ENCODE peak calls at places on chromosome 10, in ten cellular contexts. One of them, this sample, is unnamed.

GRCh38 chr10:47330366-47330765 is 8.1 kb downstream of the GDF2 start:
- DNase-seq in stimulated activated CD4-positive, alpha-beta T cell treated with anti-CD3 and anti-CD28 coated beads, Interleukin-1b, Interleukin-23, amount 100 ng/mL, for 1 hour: no peak
- DNase-seq in HuH-7.5: no peak
- DNase-seq in sigmoid colon: no peak
- DNase-seq in stimulated activated CD8-positive, alpha-beta memory T cell treated with anti-CD3 and anti-CD28 coated beads, Interleukin-4, amount 100 ng/mL, for 4 hours: no peak
- DNase-seq in trophoblast cell: no peak
- DNase-seq in activated T-helper 1 cell treated with Interleukin-2 at 50 U/mL for 16 hours: no peak
- DNase-seq in GM04504: no peak
- DNase-seq in CD8-positive, alpha-beta memory T cell: no peak
- DNase-seq in COLO829: no peak
- DNase-seq in this sample: no peak

GRCh38 chr10:33195608-33196376 is 138.7 kb downstream of the NRP1 start:
- DNase-seq in stimulated activated CD4-positive, alpha-beta T cell treated with anti-CD3 and anti-CD28 coated beads, Interleukin-1b, Interleukin-23, amount 100 ng/mL, for 1 hour: no peak
- DNase-seq in HuH-7.5: no peak
- DNase-seq in sigmoid colon: no peak
- DNase-seq in stimulated activated CD8-positive, alpha-beta memory T cell treated with anti-CD3 and anti-CD28 coated beads, Interleukin-4, amount 100 ng/mL, for 4 hours: no peak
- DNase-seq in trophoblast cell: no peak
- DNase-seq in activated T-helper 1 cell treated with Interleukin-2 at 50 U/mL for 16 hours: no peak
- DNase-seq in GM04504: no peak
- DNase-seq in CD8-positive, alpha-beta memory T cell: no peak
- DNase-seq in COLO829: no peak
- DNase-seq in this sample: no peak

GRCh38 chr10:44697096-44697495 is 214.0 kb upstream of the TMEM72 start:
- DNase-seq in stimulated activated CD4-positive, alpha-beta T cell treated with anti-CD3 and anti-CD28 coated beads, Interleukin-1b, Interleukin-23, amount 100 ng/mL, for 1 hour: no peak
- DNase-seq in HuH-7.5: no peak
- DNase-seq in sigmoid colon: no peak
- DNase-seq in stimulated activated CD8-positive, alpha-beta memory T cell treated with anti-CD3 and anti-CD28 coated beads, Interleukin-4, amount 100 ng/mL, for 4 hours: no peak
- DNase-seq in trophoblast cell: no peak
- DNase-seq in activated T-helper 1 cell treated with Interleukin-2 at 50 U/mL for 16 hours: no peak
- DNase-seq in GM04504: no peak
- DNase-seq in CD8-positive, alpha-beta memory T cell: no peak
- DNase-seq in COLO829: no peak
- DNase-seq in this sample: no peak

GRCh38 chr10:30897547-30897946 is 134.1 kb downstream of the ZNF438 start:
- DNase-seq in stimulated activated CD4-positive, alpha-beta T cell treated with anti-CD3 and anti-CD28 coated beads, Interleukin-1b, Interleukin-23, amount 100 ng/mL, for 1 hour: no peak
- DNase-seq in HuH-7.5: no peak
- DNase-seq in sigmoid colon: no peak
- DNase-seq in stimulated activated CD8-positive, alpha-beta memory T cell treated with anti-CD3 and anti-CD28 coated beads, Interleukin-4, amount 100 ng/mL, for 4 hours: no peak
- DNase-seq in trophoblast cell: no peak
- DNase-seq in activated T-helper 1 cell treated with Interleukin-2 at 50 U/mL for 16 hours: no peak
- DNase-seq in GM04504: no peak
- DNase-seq in CD8-positive, alpha-beta memory T cell: no peak
- DNase-seq in COLO829: no peak
- DNase-seq in this sample: no peak

GRCh38 chr10:99689461-99689860 is 30.2 kb downstream of the ENTPD7 start:
- DNase-seq in stimulated activated CD4-positive, alpha-beta T cell treated with anti-CD3 and anti-CD28 coated beads, Interleukin-1b, Interleukin-23, amount 100 ng/mL, for 1 hour: no peak
- DNase-seq in HuH-7.5: no peak
- DNase-seq in sigmoid colon: no peak
- DNase-seq in stimulated activated CD8-positive, alpha-beta memory T cell treated with anti-CD3 and anti-CD28 coated beads, Interleukin-4, amount 100 ng/mL, for 4 hours: no peak
- DNase-seq in trophoblast cell: no peak
- DNase-seq in activated T-helper 1 cell treated with Interleukin-2 at 50 U/mL for 16 hours: no peak
- DNase-seq in GM04504: no peak
- DNase-seq in CD8-positive, alpha-beta memory T cell: no peak
- DNase-seq in COLO829: no peak
- DNase-seq in this sample: peak; percentile 90

GRCh38 chr10:45581497-45582385 is 90.8 kb downstream of the ZFAND4 start:
- DNase-seq in stimulated activated CD4-positive, alpha-beta T cell treated with anti-CD3 and anti-CD28 coated beads, Interleukin-1b, Interleukin-23, amount 100 ng/mL, for 1 hour: no peak
- DNase-seq in HuH-7.5: no peak
- DNase-seq in sigmoid colon: no peak
- DNase-seq in stimulated activated CD8-positive, alpha-beta memory T cell treated with anti-CD3 and anti-CD28 coated beads, Interleukin-4, amount 100 ng/mL, for 4 hours: no peak
- DNase-seq in trophoblast cell: no peak
- DNase-seq in activated T-helper 1 cell treated with Interleukin-2 at 50 U/mL for 16 hours: no peak
- DNase-seq in GM04504: no peak
- DNase-seq in CD8-positive, alpha-beta memory T cell: no peak
- DNase-seq in COLO829: no peak
- DNase-seq in this sample: peak; percentile 26

GRCh38 chr10:34430685-34431084 is 384.4 kb downstream of the PARD3 start:
- DNase-seq in stimulated activated CD4-positive, alpha-beta T cell treated with anti-CD3 and anti-CD28 coated beads, Interleukin-1b, Interleukin-23, amount 100 ng/mL, for 1 hour: no peak
- DNase-seq in HuH-7.5: no peak
- DNase-seq in sigmoid colon: no peak
- DNase-seq in stimulated activated CD8-positive, alpha-beta memory T cell treated with anti-CD3 and anti-CD28 coated beads, Interleukin-4, amount 100 ng/mL, for 4 hours: no peak
- DNase-seq in trophoblast cell: no peak
- DNase-seq in activated T-helper 1 cell treated with Interleukin-2 at 50 U/mL for 16 hours: no peak
- DNase-seq in GM04504: no peak
- DNase-seq in CD8-positive, alpha-beta memory T cell: no peak
- DNase-seq in COLO829: no peak
- DNase-seq in this sample: no peak

GRCh38 chr10:80596391-80597257 is 58.9 kb downstream of the SH2D4B start:
- DNase-seq in stimulated activated CD4-positive, alpha-beta T cell treated with anti-CD3 and anti-CD28 coated beads, Interleukin-1b, Interleukin-23, amount 100 ng/mL, for 1 hour: no peak
- DNase-seq in HuH-7.5: peak; percentile 55
- DNase-seq in sigmoid colon: peak; percentile 55
- DNase-seq in stimulated activated CD8-positive, alpha-beta memory T cell treated with anti-CD3 and anti-CD28 coated beads, Interleukin-4, amount 100 ng/mL, for 4 hours: no peak
- DNase-seq in trophoblast cell: peak; percentile 35
- DNase-seq in activated T-helper 1 cell treated with Interleukin-2 at 50 U/mL for 16 hours: no peak
- DNase-seq in GM04504: peak; percentile 1
- DNase-seq in CD8-positive, alpha-beta memory T cell: peak; percentile 34
- DNase-seq in COLO829: peak; percentile 27
- DNase-seq in this sample: peak; percentile 54

GRCh38 chr10:100999742-101000601 is at the start of gene LZTS2:
- DNase-seq in stimulated activated CD4-positive, alpha-beta T cell treated with anti-CD3 and anti-CD28 coated beads, Interleukin-1b, Interleukin-23, amount 100 ng/mL, for 1 hour: no peak
- DNase-seq in HuH-7.5: peak; percentile 76
- DNase-seq in sigmoid colon: peak; percentile 74
- DNase-seq in stimulated activated CD8-positive, alpha-beta memory T cell treated with anti-CD3 and anti-CD28 coated beads, Interleukin-4, amount 100 ng/mL, for 4 hours: no peak
- DNase-seq in trophoblast cell: no peak
- DNase-seq in activated T-helper 1 cell treated with Interleukin-2 at 50 U/mL for 16 hours: no peak
- DNase-seq in GM04504: no peak
- DNase-seq in CD8-positive, alpha-beta memory T cell: no peak
- DNase-seq in COLO829: no peak
- DNase-seq in this sample: no peak

GRCh38 chr10:48494073-48494472 is 110.8 kb downstream of the ARHGAP22 start:
- DNase-seq in stimulated activated CD4-positive, alpha-beta T cell treated with anti-CD3 and anti-CD28 coated beads, Interleukin-1b, Interleukin-23, amount 100 ng/mL, for 1 hour: no peak
- DNase-seq in HuH-7.5: no peak
- DNase-seq in sigmoid colon: no peak
- DNase-seq in stimulated activated CD8-positive, alpha-beta memory T cell treated with anti-CD3 and anti-CD28 coated beads, Interleukin-4, amount 100 ng/mL, for 4 hours: no peak
- DNase-seq in trophoblast cell: no peak
- DNase-seq in activated T-helper 1 cell treated with Interleukin-2 at 50 U/mL for 16 hours: no peak
- DNase-seq in GM04504: no peak
- DNase-seq in CD8-positive, alpha-beta memory T cell: no peak
- DNase-seq in COLO829: no peak
- DNase-seq in this sample: no peak

GRCh38 chr10:20372748-20373147 is 524.4 kb downstream of the NEBL start:
- DNase-seq in stimulated activated CD4-positive, alpha-beta T cell treated with anti-CD3 and anti-CD28 coated beads, Interleukin-1b, Interleukin-23, amount 100 ng/mL, for 1 hour: no peak
- DNase-seq in HuH-7.5: no peak
- DNase-seq in sigmoid colon: no peak
- DNase-seq in stimulated activated CD8-positive, alpha-beta memory T cell treated with anti-CD3 and anti-CD28 coated beads, Interleukin-4, amount 100 ng/mL, for 4 hours: no peak
- DNase-seq in trophoblast cell: no peak
- DNase-seq in activated T-helper 1 cell treated with Interleukin-2 at 50 U/mL for 16 hours: no peak
- DNase-seq in GM04504: no peak
- DNase-seq in CD8-positive, alpha-beta memory T cell: no peak
- DNase-seq in COLO829: no peak
- DNase-seq in this sample: no peak

GRCh38 chr10:97880109-97880508 is 30.5 kb downstream of the GOLGA7B start:
- DNase-seq in stimulated activated CD4-positive, alpha-beta T cell treated with anti-CD3 and anti-CD28 coated beads, Interleukin-1b, Interleukin-23, amount 100 ng/mL, for 1 hour: no peak
- DNase-seq in HuH-7.5: no peak
- DNase-seq in sigmoid colon: peak; percentile 21
- DNase-seq in stimulated activated CD8-positive, alpha-beta memory T cell treated with anti-CD3 and anti-CD28 coated beads, Interleukin-4, amount 100 ng/mL, for 4 hours: no peak
- DNase-seq in trophoblast cell: no peak
- DNase-seq in activated T-helper 1 cell treated with Interleukin-2 at 50 U/mL for 16 hours: no peak
- DNase-seq in GM04504: no peak
- DNase-seq in CD8-positive, alpha-beta memory T cell: no peak
- DNase-seq in COLO829: no peak
- DNase-seq in this sample: no peak

GRCh38 chr10:132570771-132571564 is 33.4 kb downstream of the INPP5A start:
- DNase-seq in stimulated activated CD4-positive, alpha-beta T cell treated with anti-CD3 and anti-CD28 coated beads, Interleukin-1b, Interleukin-23, amount 100 ng/mL, for 1 hour: no peak
- DNase-seq in HuH-7.5: no peak
- DNase-seq in sigmoid colon: no peak
- DNase-seq in stimulated activated CD8-positive, alpha-beta memory T cell treated with anti-CD3 and anti-CD28 coated beads, Interleukin-4, amount 100 ng/mL, for 4 hours: no peak
- DNase-seq in trophoblast cell: no peak
- DNase-seq in activated T-helper 1 cell treated with Interleukin-2 at 50 U/mL for 16 hours: no peak
- DNase-seq in GM04504: no peak
- DNase-seq in CD8-positive, alpha-beta memory T cell: no peak
- DNase-seq in COLO829: no peak
- DNase-seq in this sample: peak; percentile 76

GRCh38 chr10:6647811-6648526 is 67.9 kb upstream of the PRKCQ start:
- DNase-seq in stimulated activated CD4-positive, alpha-beta T cell treated with anti-CD3 and anti-CD28 coated beads, Interleukin-1b, Interleukin-23, amount 100 ng/mL, for 1 hour: peak; percentile 44
- DNase-seq in HuH-7.5: peak; percentile 32
- DNase-seq in sigmoid colon: no peak
- DNase-seq in stimulated activated CD8-positive, alpha-beta memory T cell treated with anti-CD3 and anti-CD28 coated beads, Interleukin-4, amount 100 ng/mL, for 4 hours: peak; percentile 52
- DNase-seq in trophoblast cell: peak; percentile 21
- DNase-seq in activated T-helper 1 cell treated with Interleukin-2 at 50 U/mL for 16 hours: peak; percentile 28
- DNase-seq in GM04504: no peak
- DNase-seq in CD8-positive, alpha-beta memory T cell: peak; percentile 71
- DNase-seq in COLO829: peak; percentile 1
- DNase-seq in this sample: peak; percentile 52

GRCh38 chr10:59847888-59848287 is 58.5 kb downstream of the CCDC6 start:
- DNase-seq in stimulated activated CD4-positive, alpha-beta T cell treated with anti-CD3 and anti-CD28 coated beads, Interleukin-1b, Interleukin-23, amount 100 ng/mL, for 1 hour: no peak
- DNase-seq in HuH-7.5: no peak
- DNase-seq in sigmoid colon: no peak
- DNase-seq in stimulated activated CD8-positive, alpha-beta memory T cell treated with anti-CD3 and anti-CD28 coated beads, Interleukin-4, amount 100 ng/mL, for 4 hours: no peak
- DNase-seq in trophoblast cell: no peak
- DNase-seq in activated T-helper 1 cell treated with Interleukin-2 at 50 U/mL for 16 hours: no peak
- DNase-seq in GM04504: no peak
- DNase-seq in CD8-positive, alpha-beta memory T cell: no peak
- DNase-seq in COLO829: no peak
- DNase-seq in this sample: no peak

GRCh38 chr10:55631071-55631654 is 729.9 kb downstream of the ZWINT start:
- DNase-seq in stimulated activated CD4-positive, alpha-beta T cell treated with anti-CD3 and anti-CD28 coated beads, Interleukin-1b, Interleukin-23, amount 100 ng/mL, for 1 hour: no peak
- DNase-seq in HuH-7.5: peak; percentile 27
- DNase-seq in sigmoid colon: no peak
- DNase-seq in stimulated activated CD8-positive, alpha-beta memory T cell treated with anti-CD3 and anti-CD28 coated beads, Interleukin-4, amount 100 ng/mL, for 4 hours: no peak
- DNase-seq in trophoblast cell: no peak
- DNase-seq in activated T-helper 1 cell treated with Interleukin-2 at 50 U/mL for 16 hours: no peak
- DNase-seq in GM04504: no peak
- DNase-seq in CD8-positive, alpha-beta memory T cell: no peak
- DNase-seq in COLO829: no peak
- DNase-seq in this sample: peak; percentile 8

GRCh38 chr10:12811725-12812310 is 189.7 kb downstream of the CCDC3 start:
- DNase-seq in stimulated activated CD4-positive, alpha-beta T cell treated with anti-CD3 and anti-CD28 coated beads, Interleukin-1b, Interleukin-23, amount 100 ng/mL, for 1 hour: no peak
- DNase-seq in HuH-7.5: no peak
- DNase-seq in sigmoid colon: no peak
- DNase-seq in stimulated activated CD8-positive, alpha-beta memory T cell treated with anti-CD3 and anti-CD28 coated beads, Interleukin-4, amount 100 ng/mL, for 4 hours: no peak
- DNase-seq in trophoblast cell: no peak
- DNase-seq in activated T-helper 1 cell treated with Interleukin-2 at 50 U/mL for 16 hours: no peak
- DNase-seq in GM04504: no peak
- DNase-seq in CD8-positive, alpha-beta memory T cell: no peak
- DNase-seq in COLO829: no peak
- DNase-seq in this sample: no peak

GRCh38 chr10:58393317-58393716 is 8.1 kb downstream of the TFAM start:
- DNase-seq in stimulated activated CD4-positive, alpha-beta T cell treated with anti-CD3 and anti-CD28 coated beads, Interleukin-1b, Interleukin-23, amount 100 ng/mL, for 1 hour: no peak
- DNase-seq in HuH-7.5: no peak
- DNase-seq in sigmoid colon: no peak
- DNase-seq in stimulated activated CD8-positive, alpha-beta memory T cell treated with anti-CD3 and anti-CD28 coated beads, Interleukin-4, amount 100 ng/mL, for 4 hours: no peak
- DNase-seq in trophoblast cell: no peak
- DNase-seq in activated T-helper 1 cell treated with Interleukin-2 at 50 U/mL for 16 hours: no peak
- DNase-seq in GM04504: no peak
- DNase-seq in CD8-positive, alpha-beta memory T cell: no peak
- DNase-seq in COLO829: no peak
- DNase-seq in this sample: no peak

GRCh38 chr10:12237265-12238220 is 41.6 kb downstream of the CDC123 start:
- DNase-seq in stimulated activated CD4-positive, alpha-beta T cell treated with anti-CD3 and anti-CD28 coated beads, Interleukin-1b, Interleukin-23, amount 100 ng/mL, for 1 hour: no peak
- DNase-seq in HuH-7.5: no peak
- DNase-seq in sigmoid colon: no peak
- DNase-seq in stimulated activated CD8-positive, alpha-beta memory T cell treated with anti-CD3 and anti-CD28 coated beads, Interleukin-4, amount 100 ng/mL, for 4 hours: no peak
- DNase-seq in trophoblast cell: no peak
- DNase-seq in activated T-helper 1 cell treated with Interleukin-2 at 50 U/mL for 16 hours: no peak
- DNase-seq in GM04504: peak; percentile 48
- DNase-seq in CD8-positive, alpha-beta memory T cell: no peak
- DNase-seq in COLO829: no peak
- DNase-seq in this sample: no peak

GRCh38 chr10:45235823-45236222 is 79.6 kb downstream of the OR13A1 start:
- DNase-seq in stimulated activated CD4-positive, alpha-beta T cell treated with anti-CD3 and anti-CD28 coated beads, Interleukin-1b, Interleukin-23, amount 100 ng/mL, for 1 hour: no peak
- DNase-seq in HuH-7.5: no peak
- DNase-seq in sigmoid colon: no peak
- DNase-seq in stimulated activated CD8-positive, alpha-beta memory T cell treated with anti-CD3 and anti-CD28 coated beads, Interleukin-4, amount 100 ng/mL, for 4 hours: no peak
- DNase-seq in trophoblast cell: no peak
- DNase-seq in activated T-helper 1 cell treated with Interleukin-2 at 50 U/mL for 16 hours: no peak
- DNase-seq in GM04504: no peak
- DNase-seq in CD8-positive, alpha-beta memory T cell: no peak
- DNase-seq in COLO829: peak; percentile 20
- DNase-seq in this sample: peak; percentile 54

GRCh38 chr10:35992107-35992506 is 350.0 kb upstream of the FZD8 start:
- DNase-seq in stimulated activated CD4-positive, alpha-beta T cell treated with anti-CD3 and anti-CD28 coated beads, Interleukin-1b, Interleukin-23, amount 100 ng/mL, for 1 hour: no peak
- DNase-seq in HuH-7.5: no peak
- DNase-seq in sigmoid colon: no peak
- DNase-seq in stimulated activated CD8-positive, alpha-beta memory T cell treated with anti-CD3 and anti-CD28 coated beads, Interleukin-4, amount 100 ng/mL, for 4 hours: no peak
- DNase-seq in trophoblast cell: no peak
- DNase-seq in activated T-helper 1 cell treated with Interleukin-2 at 50 U/mL for 16 hours: no peak
- DNase-seq in GM04504: no peak
- DNase-seq in CD8-positive, alpha-beta memory T cell: no peak
- DNase-seq in COLO829: no peak
- DNase-seq in this sample: no peak

GRCh38 chr10:28089467-28089866 is 90.6 kb upstream of the ODAD2 start:
- DNase-seq in stimulated activated CD4-positive, alpha-beta T cell treated with anti-CD3 and anti-CD28 coated beads, Interleukin-1b, Interleukin-23, amount 100 ng/mL, for 1 hour: no peak
- DNase-seq in HuH-7.5: no peak
- DNase-seq in sigmoid colon: no peak
- DNase-seq in stimulated activated CD8-positive, alpha-beta memory T cell treated with anti-CD3 and anti-CD28 coated beads, Interleukin-4, amount 100 ng/mL, for 4 hours: no peak
- DNase-seq in trophoblast cell: peak; percentile 30
- DNase-seq in activated T-helper 1 cell treated with Interleukin-2 at 50 U/mL for 16 hours: no peak
- DNase-seq in GM04504: no peak
- DNase-seq in CD8-positive, alpha-beta memory T cell: no peak
- DNase-seq in COLO829: peak; percentile 8
- DNase-seq in this sample: peak; percentile 78

GRCh38 chr10:58517481-58518355 is 5.0 kb downstream of the BICC1 start:
- DNase-seq in stimulated activated CD4-positive, alpha-beta T cell treated with anti-CD3 and anti-CD28 coated beads, Interleukin-1b, Interleukin-23, amount 100 ng/mL, for 1 hour: no peak
- DNase-seq in HuH-7.5: no peak
- DNase-seq in sigmoid colon: no peak
- DNase-seq in stimulated activated CD8-positive, alpha-beta memory T cell treated with anti-CD3 and anti-CD28 coated beads, Interleukin-4, amount 100 ng/mL, for 4 hours: no peak
- DNase-seq in trophoblast cell: no peak
- DNase-seq in activated T-helper 1 cell treated with Interleukin-2 at 50 U/mL for 16 hours: no peak
- DNase-seq in GM04504: no peak
- DNase-seq in CD8-positive, alpha-beta memory T cell: no peak
- DNase-seq in COLO829: no peak
- DNase-seq in this sample: no peak

GRCh38 chr10:129455625-129456024 is 11.4 kb upstream of the MGMT start:
- DNase-seq in stimulated activated CD4-positive, alpha-beta T cell treated with anti-CD3 and anti-CD28 coated beads, Interleukin-1b, Interleukin-23, amount 100 ng/mL, for 1 hour: no peak
- DNase-seq in HuH-7.5: no peak
- DNase-seq in sigmoid colon: no peak
- DNase-seq in stimulated activated CD8-positive, alpha-beta memory T cell treated with anti-CD3 and anti-CD28 coated beads, Interleukin-4, amount 100 ng/mL, for 4 hours: no peak
- DNase-seq in trophoblast cell: no peak
- DNase-seq in activated T-helper 1 cell treated with Interleukin-2 at 50 U/mL for 16 hours: no peak
- DNase-seq in GM04504: no peak
- DNase-seq in CD8-positive, alpha-beta memory T cell: no peak
- DNase-seq in COLO829: no peak
- DNase-seq in this sample: no peak

GRCh38 chr10:28845009-28845682 is 167.8 kb downstream of the BAMBI start:
- DNase-seq in stimulated activated CD4-positive, alpha-beta T cell treated with anti-CD3 and anti-CD28 coated beads, Interleukin-1b, Interleukin-23, amount 100 ng/mL, for 1 hour: no peak
- DNase-seq in HuH-7.5: no peak
- DNase-seq in sigmoid colon: no peak
- DNase-seq in stimulated activated CD8-positive, alpha-beta memory T cell treated with anti-CD3 and anti-CD28 coated beads, Interleukin-4, amount 100 ng/mL, for 4 hours: no peak
- DNase-seq in trophoblast cell: no peak
- DNase-seq in activated T-helper 1 cell treated with Interleukin-2 at 50 U/mL for 16 hours: no peak
- DNase-seq in GM04504: no peak
- DNase-seq in CD8-positive, alpha-beta memory T cell: no peak
- DNase-seq in COLO829: no peak
- DNase-seq in this sample: no peak

GRCh38 chr10:37860494-37861190 is 3.2 kb upstream of the ZNF248 start:
- DNase-seq in stimulated activated CD4-positive, alpha-beta T cell treated with anti-CD3 and anti-CD28 coated beads, Interleukin-1b, Interleukin-23, amount 100 ng/mL, for 1 hour: no peak
- DNase-seq in HuH-7.5: no peak
- DNase-seq in sigmoid colon: peak; percentile 78
- DNase-seq in stimulated activated CD8-positive, alpha-beta memory T cell treated with anti-CD3 and anti-CD28 coated beads, Interleukin-4, amount 100 ng/mL, for 4 hours: no peak
- DNase-seq in trophoblast cell: no peak
- DNase-seq in activated T-helper 1 cell treated with Interleukin-2 at 50 U/mL for 16 hours: no peak
- DNase-seq in GM04504: peak; percentile 72
- DNase-seq in CD8-positive, alpha-beta memory T cell: no peak
- DNase-seq in COLO829: peak; percentile 6
- DNase-seq in this sample: peak; percentile 86

GRCh38 chr10:60817135-60817805 is 39.0 kb downstream of the CDK1 start:
- DNase-seq in stimulated activated CD4-positive, alpha-beta T cell treated with anti-CD3 and anti-CD28 coated beads, Interleukin-1b, Interleukin-23, amount 100 ng/mL, for 1 hour: no peak
- DNase-seq in HuH-7.5: no peak
- DNase-seq in sigmoid colon: no peak
- DNase-seq in stimulated activated CD8-positive, alpha-beta memory T cell treated with anti-CD3 and anti-CD28 coated beads, Interleukin-4, amount 100 ng/mL, for 4 hours: no peak
- DNase-seq in trophoblast cell: no peak
- DNase-seq in activated T-helper 1 cell treated with Interleukin-2 at 50 U/mL for 16 hours: no peak
- DNase-seq in GM04504: peak; percentile 44
- DNase-seq in CD8-positive, alpha-beta memory T cell: no peak
- DNase-seq in COLO829: no peak
- DNase-seq in this sample: no peak

GRCh38 chr10:82668266-82668665 is 793.3 kb downstream of the NRG3 start:
- DNase-seq in stimulated activated CD4-positive, alpha-beta T cell treated with anti-CD3 and anti-CD28 coated beads, Interleukin-1b, Interleukin-23, amount 100 ng/mL, for 1 hour: no peak
- DNase-seq in HuH-7.5: no peak
- DNase-seq in sigmoid colon: no peak
- DNase-seq in stimulated activated CD8-positive, alpha-beta memory T cell treated with anti-CD3 and anti-CD28 coated beads, Interleukin-4, amount 100 ng/mL, for 4 hours: no peak
- DNase-seq in trophoblast cell: no peak
- DNase-seq in activated T-helper 1 cell treated with Interleukin-2 at 50 U/mL for 16 hours: no peak
- DNase-seq in GM04504: no peak
- DNase-seq in CD8-positive, alpha-beta memory T cell: no peak
- DNase-seq in COLO829: peak; percentile 21
- DNase-seq in this sample: no peak

This sample was measured in bronchial epithelial cell.